ENCODE peak calls at places on chromosomes 6 and 20, in six cellular contexts. L, F, M, H, J and R are unnamed samples.
A peak's percentile ranks its signal among the peaks of the same experiment; 100 is the strongest.

GRCh38 chr6:42337985-42338572 is 113.6 kb downstream of the TRERF1 start:
- DNase-seq in H (no peak), L (no peak), M (no peak), J (no peak), F (no peak), R (no peak)

GRCh38 chr6:86331889-86332288 is 605.4 kb upstream of the HTR1E start:
- DNase-seq in M (no peak), J (no peak), L (no peak), H (no peak), F (no peak), R (no peak)

GRCh38 chr6:56046576-56046975 is 171.2 kb upstream of the BMP5 start:
- DNase-seq in J (no peak), H (no peak), F (no peak), L (no peak), M (no peak), R (no peak)

GRCh38 chr6:152981989-152982767 is 663 bp downstream of the FBXO5 start:
- DNase-seq in H (no peak), F (peak; percentile 54), L (no peak), J (peak; percentile 66), M (peak; percentile 54), R (no peak)

GRCh38 chr6:106556368-106556960 is 72.8 kb downstream of the RTN4IP1 start:
- DNase-seq in M (no peak), J (no peak), H (peak; percentile 15), L (no peak), F (no peak), R (no peak)

GRCh38 chr6:169905041-169905807 is 153.8 kb downstream of the ERMARD start:
- DNase-seq in F (no peak), H (no peak), J (no peak), L (no peak), M (no peak), R (no peak)

GRCh38 chr6:129785081-129785755 is 75.2 kb upstream of the ARHGAP18 start:
- DNase-seq in F (no peak), L (no peak), J (no peak), M (no peak), H (no peak), R (no peak)

GRCh38 chr6:168007592-168008338 is 10.3 kb downstream of the KIF25 start:
- DNase-seq in J (no peak), L (peak; percentile 83), M (peak; percentile 8), H (peak; percentile 28), F (no peak), R (no peak)

GRCh38 chr6:85866373-85866740 is 223.7 kb upstream of the SYNCRIP start:
- DNase-seq in J (no peak), L (no peak), H (no peak), F (no peak), M (no peak), R (no peak)

GRCh38 chr20:21161926-21162325 is 36.0 kb downstream of the KIZ start:
- DNase-seq in H (no peak), J (no peak), M (no peak), L (no peak), F (no peak), R (no peak)

GRCh38 chr6:166005401-166005845 is 162.2 kb downstream of the TBXT start:
- DNase-seq in L (no peak), M (no peak), J (no peak), H (no peak), F (no peak), R (no peak)

GRCh38 chr6:16533210-16533609 is 228.1 kb downstream of the ATXN1 start:
- DNase-seq in L (no peak), J (no peak), M (no peak), H (no peak), F (no peak), R (no peak)

GRCh38 chr6:35181313-35181932 is 32.3 kb upstream of the SCUBE3 start:
- DNase-seq in M (no peak), J (no peak), F (no peak), H (no peak), L (no peak), R (no peak)

GRCh38 chr6:137192821-137193220 is 19.4 kb upstream of the IL22RA2 start:
- DNase-seq in J (no peak), F (no peak), M (no peak), L (no peak), H (no peak), R (no peak)

GRCh38 chr6:146358341-146359046 is 185.1 kb upstream of the RAB32 start:
- DNase-seq in F (no peak), J (no peak), H (no peak), M (no peak), L (no peak), R (no peak)

GRCh38 chr20:60586417-60587105 is 628.3 kb downstream of the CDH26 start:
- DNase-seq in H (no peak), L (no peak), J (peak; percentile 34), F (no peak), M (no peak), R (no peak)

GRCh38 chr20:4607287-4607713 is 114.4 kb upstream of the PRND start:
- DNase-seq in H (peak; percentile 78), J (peak; percentile 70), M (peak; percentile 69), L (peak; percentile 51), F (peak; percentile 64), R (peak; percentile 52)

GRCh38 chr6:147615659-147616456 is 107.4 kb downstream of the SAMD5 start:
- DNase-seq in F (no peak), L (no peak), J (no peak), M (no peak), H (no peak), R (no peak)

GRCh38 chr6:144377586-144377985 is 92.5 kb downstream of the UTRN start:
- DNase-seq in H (no peak), J (no peak), F (no peak), M (no peak), L (no peak), R (no peak)

GRCh38 chr20:44714701-44715494 is at the start of gene CCN5:
- DNase-seq in F (peak; percentile 30), M (no peak), L (peak; percentile 32), H (peak; percentile 68), J (peak; percentile 67), R (no peak)

GRCh38 chr6:158257781-158258180 is 54.5 kb upstream of the TULP4 start:
- DNase-seq in J (no peak), F (no peak), L (no peak), H (no peak), M (no peak), R (no peak)

GRCh38 chr20:35023624-35024023 is 68.0 kb downstream of the MYH7B start:
- DNase-seq in J (no peak), F (no peak), H (no peak), L (no peak), M (peak; percentile 26), R (no peak)

GRCh38 chr20:35020108-35021031 is 64.7 kb downstream of the MYH7B start:
- DNase-seq in J (no peak), M (no peak), H (no peak), F (no peak), L (no peak), R (no peak)

GRCh38 chr20:35021831-35022230 is 66.2 kb downstream of the MYH7B start:
- DNase-seq in M (no peak), J (no peak), H (no peak), L (no peak), F (no peak), R (no peak)

GRCh38 chr20:35018578-35019371 is 63.1 kb downstream of the MYH7B start:
- DNase-seq in L (no peak), H (no peak), J (no peak), M (no peak), F (no peak), R (no peak)

GRCh38 chr20:35021063-35021462 is 65.4 kb downstream of the MYH7B start:
- DNase-seq in H (no peak), J (no peak), M (no peak), L (no peak), F (no peak), R (no peak)
- H3K4me1 ChIP-seq in H (peaks cover 11% of the 10 kb centered on the region), J (no peaks in the 10 kb centered on the region), M (no peaks in the 10 kb centered on the region), L (no peaks in the 10 kb centered on the region), F (no peaks in the 10 kb centered on the region), R (no peaks in the 10 kb centered on the region)

GRCh38 chr6:108623995-108624394 is 63.3 kb downstream of the FOXO3 start:
- DNase-seq in H (peak; percentile 31), L (no peak), J (no peak), F (no peak), M (no peak), R (no peak)

GRCh38 chr6:108626777-108627176 is 66.1 kb downstream of the FOXO3 start:
- DNase-seq in F (no peak), M (no peak), J (no peak), H (no peak), L (no peak), R (no peak)

GRCh38 chr6:108630050-108630714 is 69.5 kb downstream of the FOXO3 start:
- DNase-seq in J (no peak), M (no peak), H (no peak), L (no peak), F (no peak), R (no peak)

GRCh38 chr6:108632441-108632840 is 71.7 kb downstream of the FOXO3 start:
- DNase-seq in J (no peak), L (no peak), H (no peak), F (no peak), M (no peak), R (no peak)

GRCh38 chr6:108627692-108628565 is 67.2 kb downstream of the FOXO3 start:
- DNase-seq in J (no peak), F (no peak), L (no peak), H (no peak), M (no peak), R (no peak)
- TF ChIP-seq YY1 in J (no peak), F (no peak), L (no peak), H (no peak), M (no peak), R (no peak)

GRCh38 chr6:148831531-148831930 is 84.7 kb downstream of the UST start:
- DNase-seq in F (no peak), J (no peak), M (no peak), L (no peak), H (no peak), R (no peak)
- H3K4me1 ChIP-seq in F (no peaks in the 10 kb centered on the region), J (no peaks in the 10 kb centered on the region), M (peaks cover 2% of the 10 kb centered on the region), L (no peaks in the 10 kb centered on the region), H (no peaks in the 10 kb centered on the region), R (no peaks in the 10 kb centered on the region)

GRCh38 chr6:143224516-143224915 is 163.8 kb downstream of the AIG1 start:
- DNase-seq in L (no peak), M (no peak), F (no peak), H (no peak), J (no peak), R (no peak)

GRCh38 chr6:143222310-143222709 is 161.6 kb downstream of the AIG1 start:
- DNase-seq in H (no peak), J (peak; percentile 22), F (no peak), L (no peak), M (no peak), R (no peak)

GRCh38 chr6:143222758-143223334 is 162.2 kb downstream of the AIG1 start:
- DNase-seq in F (no peak), M (no peak), J (no peak), L (no peak), H (no peak), R (no peak)

GRCh38 chr6:143225929-143226328 is 165.2 kb downstream of the AIG1 start:
- DNase-seq in F (no peak), J (no peak), H (peak; percentile 15), L (no peak), M (no peak), R (no peak)

DNA sequence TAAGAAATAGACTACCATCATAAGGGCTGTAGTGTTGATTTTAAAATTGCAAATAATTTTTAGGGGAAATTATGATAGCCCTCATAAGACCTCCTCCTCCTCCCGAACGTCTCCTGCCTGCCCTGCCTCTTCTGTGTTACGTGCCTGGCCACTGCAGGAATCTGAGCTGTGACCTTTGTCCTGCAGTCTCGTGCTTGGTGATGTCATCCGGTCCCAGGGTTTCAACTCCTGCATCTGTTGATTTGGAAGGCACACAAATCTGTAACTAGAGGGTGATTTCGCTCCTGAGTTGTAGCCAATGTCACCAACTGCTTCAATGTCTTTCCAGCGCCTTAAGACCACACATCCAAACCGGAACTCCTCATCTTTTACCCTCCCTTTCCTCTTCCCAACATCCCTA is 163.2 kb downstream of the AIG1 start:
- DNase-seq in H (peak; percentile 81), J (no peak), F (no peak), L (no peak), M (no peak), R (no peak)
- TF ChIP-seq YY1 in H (no peak), J (no peak), F (no peak), L (no peak), M (no peak), R (no peak)